ENCODE peak calls at places on chromosome 1, in nine cellular contexts. One of them, this sample, is unnamed. For H3K4me1, the result is how much of the 10 kb centered on the place peaks cover.

GRCh38 chr1:98143403-98143802 is 222.6 kb upstream of the DPYD start:
- DNase-seq in CD8-positive, alpha-beta memory T cell: no peak
- DNase-seq in stomach: no peak
- DNase-seq in tibial artery: no peak
- DNase-seq in astrocyte: no peak
- DNase-seq in neural progenitor cell: no peak
- DNase-seq in colonic mucosa: no peak
- DNase-seq in psoas muscle: no peak
- DNase-seq in heart left ventricle: no peak
- DNase-seq in this sample: no peak

GRCh38 chr1:37795340-37796110 is 1.9 kb downstream of the MANEAL start:
- DNase-seq in CD8-positive, alpha-beta memory T cell: no peak
- DNase-seq in stomach: peak
- DNase-seq in tibial artery: no peak
- DNase-seq in astrocyte: peak
- DNase-seq in neural progenitor cell: peak
- DNase-seq in colonic mucosa: peak
- DNase-seq in psoas muscle: peak
- DNase-seq in heart left ventricle: peak
- DNase-seq in this sample: peak

GRCh38 chr1:173367136-173367535 is 110.0 kb upstream of the PRDX6 start:
- DNase-seq in CD8-positive, alpha-beta memory T cell: no peak
- DNase-seq in stomach: no peak
- DNase-seq in tibial artery: no peak
- DNase-seq in astrocyte: peak
- DNase-seq in neural progenitor cell: no peak
- DNase-seq in colonic mucosa: no peak
- DNase-seq in psoas muscle: no peak
- DNase-seq in heart left ventricle: no peak
- DNase-seq in this sample: no peak

GRCh38 chr1:229210844-229211243 is 60.1 kb upstream of the RAB4A start:
- DNase-seq in CD8-positive, alpha-beta memory T cell: no peak
- DNase-seq in stomach: no peak
- DNase-seq in tibial artery: no peak
- DNase-seq in astrocyte: no peak
- DNase-seq in neural progenitor cell: no peak
- DNase-seq in colonic mucosa: no peak
- DNase-seq in psoas muscle: no peak
- DNase-seq in heart left ventricle: no peak
- DNase-seq in this sample: no peak

GRCh38 chr1:203166192-203166940 is 9.3 kb downstream of the MYBPH start:
- DNase-seq in CD8-positive, alpha-beta memory T cell: no peak
- DNase-seq in stomach: peak
- DNase-seq in tibial artery: no peak
- DNase-seq in astrocyte: no peak
- DNase-seq in neural progenitor cell: no peak
- DNase-seq in colonic mucosa: peak
- DNase-seq in psoas muscle: no peak
- DNase-seq in heart left ventricle: no peak
- DNase-seq in this sample: peak

GRCh38 chr1:203038891-203039608 is 12.8 kb downstream of the PPFIA4 start:
- DNase-seq in CD8-positive, alpha-beta memory T cell: peak
- DNase-seq in stomach: peak
- DNase-seq in tibial artery: peak
- DNase-seq in astrocyte: peak
- DNase-seq in neural progenitor cell: peak
- DNase-seq in colonic mucosa: peak
- DNase-seq in psoas muscle: peak
- DNase-seq in heart left ventricle: peak
- DNase-seq in this sample: peak

GRCh38 chr1:117747605-117748004 is 141.8 kb downstream of the TENT5C start:
- DNase-seq in CD8-positive, alpha-beta memory T cell: no peak
- DNase-seq in stomach: no peak
- DNase-seq in tibial artery: no peak
- DNase-seq in astrocyte: no peak
- DNase-seq in neural progenitor cell: no peak
- DNase-seq in colonic mucosa: no peak
- DNase-seq in psoas muscle: no peak
- DNase-seq in heart left ventricle: no peak
- DNase-seq in this sample: no peak

GRCh38 chr1:39063191-39063590 is 37.0 kb downstream of the NDUFS5 start:
- DNase-seq in CD8-positive, alpha-beta memory T cell: no peak
- DNase-seq in stomach: no peak
- DNase-seq in tibial artery: no peak
- DNase-seq in astrocyte: no peak
- DNase-seq in neural progenitor cell: no peak
- DNase-seq in colonic mucosa: no peak
- DNase-seq in psoas muscle: no peak
- DNase-seq in heart left ventricle: no peak
- DNase-seq in this sample: no peak

DNA sequence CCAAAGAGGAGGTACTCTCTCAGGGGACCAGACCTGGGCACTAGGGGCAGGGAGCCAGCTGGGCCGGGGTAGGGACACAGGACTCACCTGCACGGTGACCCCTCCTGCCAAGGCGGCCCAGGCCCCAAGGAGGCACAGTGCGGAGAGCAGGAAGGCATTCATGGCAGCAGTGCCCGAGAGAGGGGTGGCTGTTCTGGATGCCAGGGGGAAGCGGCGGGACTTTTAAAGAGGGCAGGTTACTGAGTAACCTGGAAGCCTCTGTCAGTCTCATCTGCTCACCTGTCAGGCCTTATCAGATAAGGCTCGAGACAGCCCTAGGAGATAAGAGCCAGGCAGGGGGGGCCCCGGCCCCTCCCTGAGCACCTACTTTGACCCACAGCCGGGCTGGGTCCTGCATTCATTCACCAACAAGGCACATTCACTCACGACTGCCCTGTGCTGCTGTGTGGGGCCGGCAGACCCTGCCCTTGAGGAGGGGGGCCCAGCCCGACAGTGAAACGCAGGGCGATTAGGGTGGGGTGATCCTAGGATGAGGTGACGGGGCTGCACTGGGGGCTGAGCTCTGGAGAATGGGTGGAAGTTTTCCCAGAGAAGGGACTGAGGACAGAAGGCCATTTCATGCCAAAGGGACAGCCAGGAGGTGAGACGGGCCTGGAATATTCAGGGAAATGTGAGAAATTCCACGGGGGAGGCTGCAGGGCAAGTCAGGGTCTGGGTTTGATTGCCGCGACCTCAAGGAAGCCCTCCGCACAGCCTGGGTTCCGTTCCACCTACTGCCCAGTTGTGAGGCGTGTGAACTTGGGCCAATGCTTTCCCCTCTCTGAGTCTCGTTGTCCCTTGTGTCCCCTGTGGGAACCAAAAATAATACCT is at the start of gene GUCA2A:
- DNase-seq in CD8-positive, alpha-beta memory T cell: no peak
- DNase-seq in stomach: no peak
- DNase-seq in tibial artery: no peak
- DNase-seq in astrocyte: no peak
- DNase-seq in neural progenitor cell: no peak
- DNase-seq in colonic mucosa: peak
- DNase-seq in psoas muscle: no peak
- DNase-seq in heart left ventricle: no peak
- DNase-seq in this sample: peak
- H3K27ac ChIP-seq in CD8-positive, alpha-beta memory T cell: no peak
- H3K27ac ChIP-seq in stomach: no peak
- H3K27ac ChIP-seq in tibial artery: no peak
- H3K27ac ChIP-seq in astrocyte: no peak
- H3K27ac ChIP-seq in neural progenitor cell: no peak
- H3K27ac ChIP-seq in colonic mucosa: peak
- H3K27ac ChIP-seq in psoas muscle: no peak
- H3K27ac ChIP-seq in heart left ventricle: peak
- H3K27ac ChIP-seq in this sample: no peak

GRCh38 chr1:13751458-13751871 is 51.5 kb downstream of the PRDM2 start:
- DNase-seq in CD8-positive, alpha-beta memory T cell: no peak
- DNase-seq in stomach: no peak
- DNase-seq in tibial artery: no peak
- DNase-seq in astrocyte: no peak
- DNase-seq in neural progenitor cell: no peak
- DNase-seq in colonic mucosa: no peak
- DNase-seq in psoas muscle: no peak
- DNase-seq in heart left ventricle: no peak
- DNase-seq in this sample: no peak
- H3K4me1 ChIP-seq in CD8-positive, alpha-beta memory T cell: half or more
- H3K4me1 ChIP-seq in stomach: under half
- H3K4me1 ChIP-seq in tibial artery: half or more
- H3K4me1 ChIP-seq in astrocyte: under half
- H3K4me1 ChIP-seq in neural progenitor cell: under half
- H3K4me1 ChIP-seq in colonic mucosa: under half
- H3K4me1 ChIP-seq in psoas muscle: half or more
- H3K4me1 ChIP-seq in heart left ventricle: under half
- H3K4me1 ChIP-seq in this sample: under half

GRCh38 chr1:55057270-55057955 is 18.1 kb downstream of the PCSK9 start:
- DNase-seq in CD8-positive, alpha-beta memory T cell: no peak
- DNase-seq in stomach: no peak
- DNase-seq in tibial artery: no peak
- DNase-seq in astrocyte: no peak
- DNase-seq in neural progenitor cell: no peak
- DNase-seq in colonic mucosa: no peak
- DNase-seq in psoas muscle: no peak
- DNase-seq in heart left ventricle: no peak
- DNase-seq in this sample: no peak

GRCh38 chr1:55055951-55056631 is 16.7 kb downstream of the PCSK9 start:
- DNase-seq in CD8-positive, alpha-beta memory T cell: no peak
- DNase-seq in stomach: peak
- DNase-seq in tibial artery: no peak
- DNase-seq in astrocyte: no peak
- DNase-seq in neural progenitor cell: no peak
- DNase-seq in colonic mucosa: no peak
- DNase-seq in psoas muscle: no peak
- DNase-seq in heart left ventricle: no peak
- DNase-seq in this sample: no peak

GRCh38 chr1:55059302-55060132 is 20.2 kb downstream of the PCSK9 start:
- DNase-seq in CD8-positive, alpha-beta memory T cell: no peak
- DNase-seq in stomach: no peak
- DNase-seq in tibial artery: no peak
- DNase-seq in astrocyte: no peak
- DNase-seq in neural progenitor cell: no peak
- DNase-seq in colonic mucosa: no peak
- DNase-seq in psoas muscle: no peak
- DNase-seq in heart left ventricle: no peak
- DNase-seq in this sample: no peak

GRCh38 chr1:55056632-55056992 is 17.3 kb downstream of the PCSK9 start:
- DNase-seq in CD8-positive, alpha-beta memory T cell: no peak
- DNase-seq in stomach: peak
- DNase-seq in tibial artery: no peak
- DNase-seq in astrocyte: no peak
- DNase-seq in neural progenitor cell: no peak
- DNase-seq in colonic mucosa: no peak
- DNase-seq in psoas muscle: no peak
- DNase-seq in heart left ventricle: no peak
- DNase-seq in this sample: no peak

DNA sequence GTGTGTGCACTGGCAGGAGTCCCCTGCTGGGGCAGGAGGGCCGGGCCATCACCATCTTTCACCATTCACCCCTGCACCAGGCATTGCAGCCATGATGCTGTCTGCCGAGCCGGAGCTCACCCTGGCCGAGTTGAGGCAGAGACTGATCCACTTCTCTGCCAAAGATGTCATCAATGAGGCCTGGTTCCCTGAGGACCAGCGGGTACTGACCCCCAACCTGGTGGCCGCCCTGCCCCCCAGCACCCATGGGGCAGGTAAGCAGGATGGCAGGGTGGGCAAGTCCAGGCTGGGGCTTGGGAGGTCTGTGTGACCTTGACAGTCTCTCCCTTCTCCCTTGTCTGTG is 18.6 kb downstream of the PCSK9 start:
- DNase-seq in CD8-positive, alpha-beta memory T cell: no peak
- DNase-seq in stomach: no peak
- DNase-seq in tibial artery: no peak
- DNase-seq in astrocyte: no peak
- DNase-seq in neural progenitor cell: no peak
- DNase-seq in colonic mucosa: no peak
- DNase-seq in psoas muscle: no peak
- DNase-seq in heart left ventricle: no peak
- DNase-seq in this sample: no peak
- H3K27ac ChIP-seq in CD8-positive, alpha-beta memory T cell: no peak
- H3K27ac ChIP-seq in stomach: no peak
- H3K27ac ChIP-seq in tibial artery: no peak
- H3K27ac ChIP-seq in astrocyte: no peak
- H3K27ac ChIP-seq in neural progenitor cell: no peak
- H3K27ac ChIP-seq in colonic mucosa: no peak
- H3K27ac ChIP-seq in psoas muscle: no peak
- H3K27ac ChIP-seq in heart left ventricle: no peak
- H3K27ac ChIP-seq in this sample: no peak

GRCh38 chr1:158017800-158018595 is 24.6 kb downstream of the KIRREL1 start:
- DNase-seq in CD8-positive, alpha-beta memory T cell: no peak
- DNase-seq in stomach: no peak
- DNase-seq in tibial artery: no peak
- DNase-seq in astrocyte: peak
- DNase-seq in neural progenitor cell: no peak
- DNase-seq in colonic mucosa: no peak
- DNase-seq in psoas muscle: no peak
- DNase-seq in heart left ventricle: no peak
- DNase-seq in this sample: no peak

GRCh38 chr1:158013840-158014520 is 20.5 kb downstream of the KIRREL1 start:
- DNase-seq in CD8-positive, alpha-beta memory T cell: no peak
- DNase-seq in stomach: no peak
- DNase-seq in tibial artery: no peak
- DNase-seq in astrocyte: no peak
- DNase-seq in neural progenitor cell: peak
- DNase-seq in colonic mucosa: no peak
- DNase-seq in psoas muscle: no peak
- DNase-seq in heart left ventricle: no peak
- DNase-seq in this sample: no peak

GRCh38 chr1:158016651-158017335 is 23.3 kb downstream of the KIRREL1 start:
- DNase-seq in CD8-positive, alpha-beta memory T cell: no peak
- DNase-seq in stomach: no peak
- DNase-seq in tibial artery: no peak
- DNase-seq in astrocyte: no peak
- DNase-seq in neural progenitor cell: peak
- DNase-seq in colonic mucosa: no peak
- DNase-seq in psoas muscle: no peak
- DNase-seq in heart left ventricle: no peak
- DNase-seq in this sample: no peak

GRCh38 chr1:158011714-158012113 is 18.3 kb downstream of the KIRREL1 start:
- DNase-seq in CD8-positive, alpha-beta memory T cell: no peak
- DNase-seq in stomach: no peak
- DNase-seq in tibial artery: no peak
- DNase-seq in astrocyte: no peak
- DNase-seq in neural progenitor cell: no peak
- DNase-seq in colonic mucosa: no peak
- DNase-seq in psoas muscle: no peak
- DNase-seq in heart left ventricle: no peak
- DNase-seq in this sample: no peak

DNA sequence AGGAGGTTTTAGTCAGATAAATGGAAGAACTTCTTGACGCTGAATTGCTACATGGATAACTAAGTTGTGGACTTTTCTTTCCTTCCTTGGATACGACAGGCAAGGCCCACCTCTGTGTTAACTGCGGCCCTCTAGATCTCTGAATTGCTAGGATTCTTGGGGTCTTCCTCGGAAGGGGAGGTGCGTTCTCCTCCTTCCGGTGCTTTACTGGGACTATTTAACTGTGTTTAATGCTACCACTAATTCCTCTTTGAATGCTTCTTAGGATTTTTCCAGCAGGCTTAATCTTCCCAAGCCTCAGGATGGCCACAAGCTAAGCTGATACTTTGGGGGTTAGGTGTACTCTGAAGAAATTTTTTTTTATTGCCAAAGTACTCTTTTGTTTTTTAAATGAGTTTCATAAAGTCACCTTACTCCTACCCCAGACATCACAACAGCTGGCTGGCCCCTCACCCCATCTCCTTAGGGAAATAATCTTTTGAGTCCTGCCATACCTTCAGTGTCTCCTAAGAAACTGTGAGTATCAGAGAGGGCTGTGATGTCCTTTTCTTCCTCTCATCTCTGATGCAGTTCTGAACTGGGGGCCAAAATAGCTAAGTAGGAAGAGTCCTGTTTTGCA is 21.4 kb downstream of the KIRREL1 start:
- DNase-seq in CD8-positive, alpha-beta memory T cell: no peak
- DNase-seq in stomach: no peak
- DNase-seq in tibial artery: no peak
- DNase-seq in astrocyte: no peak
- DNase-seq in neural progenitor cell: peak
- DNase-seq in colonic mucosa: no peak
- DNase-seq in psoas muscle: no peak
- DNase-seq in heart left ventricle: no peak
- DNase-seq in this sample: no peak
- H3K4me1 ChIP-seq in CD8-positive, alpha-beta memory T cell: under half
- H3K4me1 ChIP-seq in stomach: under half
- H3K4me1 ChIP-seq in tibial artery: half or more
- H3K4me1 ChIP-seq in astrocyte: half or more
- H3K4me1 ChIP-seq in neural progenitor cell: half or more
- H3K4me1 ChIP-seq in colonic mucosa: under half
- H3K4me1 ChIP-seq in psoas muscle: under half
- H3K4me1 ChIP-seq in heart left ventricle: half or more
- H3K4me1 ChIP-seq in this sample: under half

This sample was measured in kidney.